ENCODE peak calls at places on chromosome X, in ten cellular contexts. M, Q, E, N, I, G, J, K, C and R are unnamed samples.

GRCh38 chrX:21493226-21493850 is 119.1 kb downstream of the CNKSR2 start:
- DNase-seq in M (no peak), Q (no peak), E (no peak), N (no peak), I (no peak), G (no peak), J (peak), K (no peak), C (no peak), R (no peak)

GRCh38 chrX:110108381-110108796 is 105.5 kb downstream of the TMEM164 start:
- DNase-seq in M (no peak), Q (no peak), E (no peak), N (no peak), I (no peak), G (no peak), J (no peak), K (no peak), C (no peak), R (no peak)

GRCh38 chrX:124346064-124346876 is at the start of gene SH2D1A:
- DNase-seq in M (peak), Q (no peak), E (no peak), N (no peak), I (no peak), G (no peak), J (no peak), K (no peak), C (no peak), R (no peak)

GRCh38 chrX:133670394-133670793 is 255.1 kb upstream of the GPC4 start:
- DNase-seq in M (no peak), Q (no peak), E (peak), N (no peak), I (no peak), G (no peak), J (peak), K (peak), C (no peak), R (peak)

GRCh38 chrX:50812995-50813842 is 775 bp downstream of the SHROOM4 start:
- DNase-seq in M (no peak), Q (peak), E (peak), N (no peak), I (peak), G (peak), J (peak), K (no peak), C (peak), R (peak)

GRCh38 chrX:13001961-13002671 is 27.2 kb downstream of the TMSB4X start:
- DNase-seq in M (no peak), Q (no peak), E (no peak), N (no peak), I (no peak), G (no peak), J (peak), K (no peak), C (no peak), R (no peak)

GRCh38 chrX:2708601-2709200 is 17.6 kb downstream of the CD99 start:
- DNase-seq in M (no peak), Q (no peak), E (no peak), N (no peak), I (no peak), G (no peak), J (no peak), K (no peak), C (no peak), R (no peak)

GRCh38 chrX:107600366-107600765 is 27.9 kb upstream of the PRPS1 start:
- DNase-seq in M (no peak), Q (no peak), E (no peak), N (no peak), I (no peak), G (no peak), J (no peak), K (no peak), C (no peak), R (no peak)

GRCh38 chrX:37803057-37803456 is 23.2 kb downstream of the CYBB start:
- DNase-seq in M (no peak), Q (no peak), E (no peak), N (no peak), I (no peak), G (no peak), J (no peak), K (no peak), C (no peak), R (no peak)

GRCh38 chrX:48917139-48917980 is 1.5 kb downstream of the PIM2 start:
- DNase-seq in M (peak), Q (peak), E (peak), N (peak), I (peak), G (peak), J (peak), K (peak), C (peak), R (peak)

GRCh38 chrX:27591938-27592337 is 1.8 kb downstream of the DCAF8L2 start:
- DNase-seq in M (no peak), Q (no peak), E (no peak), N (no peak), I (no peak), G (no peak), J (no peak), K (no peak), C (no peak), R (no peak)

GRCh38 chrX:129606918-129607317 is 47.8 kb downstream of the APLN start:
- DNase-seq in M (peak), Q (no peak), E (peak), N (peak), I (peak), G (no peak), J (peak), K (no peak), C (peak), R (peak)

GRCh38 chrX:130120746-130121504 is 10.6 kb upstream of the ELF4 start:
- DNase-seq in M (peak), Q (peak), E (peak), N (peak), I (peak), G (peak), J (peak), K (no peak), C (peak), R (peak)

GRCh38 chrX:133607419-133608348 is 192.4 kb upstream of the GPC4 start:
- DNase-seq in M (no peak), Q (no peak), E (no peak), N (no peak), I (no peak), G (no peak), J (peak), K (no peak), C (no peak), R (no peak)

GRCh38 chrX:84318661-84319060 is 130.7 kb upstream of the RPS6KA6 start:
- DNase-seq in M (no peak), Q (no peak), E (no peak), N (no peak), I (no peak), G (no peak), J (no peak), K (no peak), C (no peak), R (no peak)

GRCh38 chrX:69182818-69183375 is 17.6 kb upstream of the PJA1 start:
- DNase-seq in M (no peak), Q (no peak), E (no peak), N (no peak), I (no peak), G (no peak), J (no peak), K (no peak), C (no peak), R (no peak)

GRCh38 chrX:107451754-107452153 is 2.3 kb downstream of the FRMPD3 start:
- DNase-seq in M (no peak), Q (no peak), E (no peak), N (no peak), I (no peak), G (no peak), J (no peak), K (no peak), C (no peak), R (no peak)

GRCh38 chrX:292900-293897 is 12.0 kb downstream of the PLCXD1 start:
- DNase-seq in M (no peak), Q (peak), E (no peak), N (no peak), I (peak), G (peak), J (no peak), K (no peak), C (no peak), R (no peak)

GRCh38 chrX:9785944-9786741 is at the start of gene SHROOM2:
- DNase-seq in M (no peak), Q (peak), E (no peak), N (peak), I (no peak), G (peak), J (no peak), K (no peak), C (no peak), R (no peak)

GRCh38 chrX:55648434-55648833 is 25.2 kb downstream of the FOXR2 start:
- DNase-seq in M (no peak), Q (no peak), E (no peak), N (no peak), I (no peak), G (no peak), J (no peak), K (no peak), C (no peak), R (no peak)

GRCh38 chrX:132564026-132564425 is 75.2 kb upstream of the MBNL3 start:
- DNase-seq in M (no peak), Q (no peak), E (no peak), N (no peak), I (no peak), G (no peak), J (peak), K (no peak), C (no peak), R (no peak)

GRCh38 chrX:30307466-30307865 is 1.7 kb downstream of the NR0B1 start:
- DNase-seq in M (no peak), Q (no peak), E (no peak), N (no peak), I (no peak), G (no peak), J (no peak), K (no peak), C (no peak), R (no peak)

GRCh38 chrX:69285401-69285871 is 120.2 kb upstream of the PJA1 start:
- DNase-seq in M (no peak), Q (peak), E (peak), N (no peak), I (no peak), G (peak), J (no peak), K (no peak), C (no peak), R (peak)

GRCh38 chrX:149638860-149639259 is 7.3 kb upstream of the TMEM185A start:
- DNase-seq in M (no peak), Q (no peak), E (no peak), N (no peak), I (no peak), G (no peak), J (peak), K (no peak), C (no peak), R (no peak)

GRCh38 chrX:78321809-78322208 is 5.6 kb downstream of the CYSLTR1 start:
- DNase-seq in M (peak), Q (no peak), E (peak), N (no peak), I (no peak), G (peak), J (no peak), K (no peak), C (peak), R (peak)

GRCh38 chrX:68416592-68416991 is 16.7 kb downstream of the OPHN1 start:
- DNase-seq in M (no peak), Q (no peak), E (no peak), N (no peak), I (no peak), G (no peak), J (peak), K (no peak), C (no peak), R (no peak)

GRCh38 chrX:57906790-57907189 is 3.5 kb downstream of the ZXDA start:
- DNase-seq in M (no peak), Q (no peak), E (no peak), N (no peak), I (no peak), G (no peak), J (peak), K (no peak), C (no peak), R (no peak)

GRCh38 chrX:104136241-104137019 is 20.4 kb downstream of the SLC25A53 start:
- DNase-seq in M (peak), Q (no peak), E (peak), N (peak), I (no peak), G (no peak), J (peak), K (peak), C (peak), R (peak)

GRCh38 chrX:15194136-15194535 is 75.7 kb downstream of the ASB9 start:
- DNase-seq in M (no peak), Q (no peak), E (no peak), N (no peak), I (no peak), G (no peak), J (no peak), K (no peak), C (no peak), R (no peak)

GRCh38 chrX:47030339-47030738 is 47.9 kb upstream of the RGN start:
- DNase-seq in M (peak), Q (no peak), E (peak), N (no peak), I (no peak), G (no peak), J (peak), K (peak), C (no peak), R (peak)

GRCh38 chrX:7941390-7942042 is 14.3 kb upstream of the PNPLA4 start:
- DNase-seq in M (no peak), Q (no peak), E (no peak), N (no peak), I (no peak), G (no peak), J (peak), K (no peak), C (no peak), R (no peak)

GRCh38 chrX:121000589-121000988 is 15.0 kb upstream of the CT47A1 start:
- DNase-seq in M (no peak), Q (no peak), E (no peak), N (no peak), I (no peak), G (no peak), J (peak), K (no peak), C (no peak), R (no peak)

GRCh38 chrX:16461968-16462367 is 188.0 kb upstream of the S100G start:
- DNase-seq in M (no peak), Q (no peak), E (no peak), N (no peak), I (no peak), G (no peak), J (no peak), K (no peak), C (no peak), R (no peak)

GRCh38 chrX:55489315-55490009 is at the start of gene USP51:
- DNase-seq in M (no peak), Q (peak), E (peak), N (peak), I (peak), G (peak), J (peak), K (no peak), C (peak), R (peak)

GRCh38 chrX:120485562-120486520 is 16.7 kb upstream of the LAMP2 start:
- DNase-seq in M (peak), Q (peak), E (peak), N (peak), I (peak), G (peak), J (peak), K (peak), C (peak), R (peak)

GRCh38 chrX:138014577-138014976 is 448.6 kb downstream of the ZIC3 start:
- DNase-seq in M (no peak), Q (no peak), E (no peak), N (no peak), I (no peak), G (no peak), J (no peak), K (no peak), C (no peak), R (no peak)

GRCh38 chrX:129925305-129926092 is 19.5 kb downstream of the UTP14A start:
- DNase-seq in M (peak), Q (peak), E (peak), N (peak), I (peak), G (peak), J (peak), K (peak), C (peak), R (peak)

GRCh38 chrX:43655151-43655676 is 885 bp upstream of the MAOA start:
- DNase-seq in M (peak), Q (peak), E (peak), N (peak), I (peak), G (peak), J (peak), K (no peak), C (peak), R (peak)

GRCh38 chrX:76076124-76076523 is 96.7 kb upstream of the PBDC1 start:
- DNase-seq in M (no peak), Q (no peak), E (no peak), N (no peak), I (no peak), G (no peak), J (no peak), K (no peak), C (no peak), R (no peak)

GRCh38 chrX:66203114-66203513 is 39.1 kb downstream of the HEPH start:
- DNase-seq in M (no peak), Q (no peak), E (no peak), N (no peak), I (no peak), G (no peak), J (no peak), K (no peak), C (no peak), R (no peak)

GRCh38 chrX:103100484-103100883 is 7.5 kb upstream of the NXF3 start:
- DNase-seq in M (no peak), Q (no peak), E (no peak), N (no peak), I (no peak), G (no peak), J (no peak), K (no peak), C (no peak), R (no peak)
- H3K27ac ChIP-seq in M (no peak), Q (no peak), E (no peak), N (no peak), I (no peak), G (no peak), J (no peak), K (no peak), C (no peak), R (no peak)

GRCh38 chrX:17736856-17737706 is at the start of gene SCML1:
- DNase-seq in M (peak), Q (peak), E (peak), N (peak), I (peak), G (peak), J (peak), K (peak), C (peak), R (peak)
- H3K27ac ChIP-seq in M (peak), Q (peak), E (peak), N (peak), I (peak), G (peak), J (peak), K (peak), C (peak), R (peak)

GRCh38 chrX:102976793-102977495 is 39.9 kb downstream of the RAB40AL start:
- DNase-seq in M (no peak), Q (no peak), E (no peak), N (no peak), I (no peak), G (no peak), J (peak), K (no peak), C (no peak), R (no peak)
- H3K27ac ChIP-seq in M (no peak), Q (no peak), E (no peak), N (no peak), I (no peak), G (no peak), J (no peak), K (no peak), C (no peak), R (no peak)

GRCh38 chrX:71545364-71545763 is 12.5 kb downstream of the OGT start:
- DNase-seq in M (no peak), Q (no peak), E (no peak), N (no peak), I (no peak), G (no peak), J (no peak), K (no peak), C (no peak), R (no peak)
- H3K27ac ChIP-seq in M (no peak), Q (no peak), E (peak), N (no peak), I (no peak), G (no peak), J (no peak), K (no peak), C (no peak), R (no peak)

GRCh38 chrX:118116308-118117068 is at the start of gene KLHL13:
- DNase-seq in M (no peak), Q (peak), E (peak), N (peak), I (peak), G (peak), J (peak), K (no peak), C (peak), R (peak)
- H3K27ac ChIP-seq in M (no peak), Q (no peak), E (peak), N (no peak), I (peak), G (no peak), J (peak), K (peak), C (peak), R (peak)

GRCh38 chrX:153599192-153600031 is 473 bp upstream of the CCNQ start:
- DNase-seq in M (peak), Q (peak), E (peak), N (peak), I (peak), G (peak), J (peak), K (peak), C (peak), R (peak)
- H3K27ac ChIP-seq in M (peak), Q (peak), E (peak), N (peak), I (peak), G (peak), J (peak), K (no peak), C (peak), R (peak)

DNA sequence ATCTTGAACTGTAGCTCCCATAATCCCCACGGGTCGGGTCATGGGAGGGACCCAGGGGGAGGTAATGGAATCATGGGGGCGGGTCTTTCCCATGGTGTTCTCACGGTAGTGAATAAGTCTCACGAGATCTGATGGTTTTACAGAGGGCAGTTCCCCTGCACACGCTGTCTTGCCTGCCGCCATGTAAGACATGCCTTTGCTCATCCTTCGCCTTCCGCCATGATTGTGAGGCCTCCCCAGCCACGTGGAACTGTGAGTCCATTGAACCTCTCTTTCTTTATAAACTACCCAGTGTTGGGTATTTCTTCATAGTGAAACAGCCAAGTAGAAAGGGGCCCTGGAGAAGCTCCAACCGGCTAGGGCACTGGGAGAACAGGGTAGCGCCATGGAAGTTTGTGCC is 12.3 kb downstream of the CTAG1A start:
- DNase-seq in M (no peak), Q (no peak), E (no peak), N (no peak), I (peak), G (no peak), J (no peak), K (no peak), C (no peak), R (no peak)
- H3K27ac ChIP-seq in M (no peak), Q (no peak), E (no peak), N (no peak), I (no peak), G (no peak), J (no peak), K (no peak), C (no peak), R (no peak)

DNA sequence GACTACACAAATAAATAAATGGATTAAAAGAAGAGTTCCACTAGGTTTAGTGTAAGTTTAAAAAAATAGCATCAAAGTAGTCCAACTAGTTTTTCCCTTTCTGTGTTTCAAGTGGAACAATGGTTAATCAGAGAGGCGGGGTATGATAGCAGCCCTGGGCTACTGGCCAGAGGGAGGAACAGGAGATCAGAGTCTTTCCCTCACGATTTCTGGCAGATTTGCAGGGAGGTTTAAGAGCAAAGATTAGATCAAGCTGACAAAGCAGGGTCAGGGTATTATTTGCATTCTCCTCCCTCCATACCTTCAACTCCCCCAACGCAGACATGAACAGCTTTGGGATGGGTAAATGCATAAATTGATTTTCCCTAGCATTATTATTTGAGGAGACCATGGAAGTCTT is 277.6 kb upstream of the DIAPH2 start:
- DNase-seq in M (no peak), Q (no peak), E (no peak), N (no peak), I (no peak), G (no peak), J (peak), K (no peak), C (no peak), R (peak)
- H3K27ac ChIP-seq in M (no peak), Q (no peak), E (no peak), N (no peak), I (no peak), G (no peak), J (no peak), K (peak), C (no peak), R (no peak)

GRCh38 chrX:39397561-39398200 is 596.4 kb downstream of the MID1IP1 start:
- DNase-seq in M (no peak), Q (no peak), E (no peak), N (no peak), I (no peak), G (no peak), J (no peak), K (no peak), C (no peak), R (no peak)
- H3K27ac ChIP-seq in M (no peak), Q (no peak), E (no peak), N (no peak), I (no peak), G (no peak), J (no peak), K (no peak), C (no peak), R (no peak)